ENCODE peak calls at places on chromosomes 4 and X, in ten cellular contexts. C is RPMI7951; I is fibroblast of mammary gland; K is T-helper 9 cell; X is NB4; R is RKO; Z is fibroblast of the conjunctiva; M is activated CD4-positive, alpha-beta T cell treated with anti-CD3 and anti-CD28 coated beads for 24 hours; Q is BJ; Y is ovary. A is an unnamed sample.

GRCh38 chr4:179941911-179942310 is 2301.3 kb upstream of the TENM3 start:
- DNase-seq in C (no peak), I (no peak), K (no peak), X (peak), R (no peak), Z (no peak), M (no peak), Q (no peak), Y (no peak), A (no peak)

GRCh38 chrX:151004085-151004484 is 20.9 kb downstream of the HMGB3 start:
- DNase-seq in C (peak), I (peak), K (no peak), X (peak), R (no peak), Z (no peak), M (no peak), Q (no peak), Y (no peak), A (no peak)

GRCh38 chr4:124839786-124840390 is 127.4 kb upstream of the ANKRD50 start:
- DNase-seq in C (no peak), I (no peak), K (no peak), X (no peak), R (no peak), Z (no peak), M (no peak), Q (no peak), Y (no peak), A (no peak)

GRCh38 chr4:101192244-101192643 is 155.1 kb downstream of the PPP3CA start:
- DNase-seq in C (no peak), I (peak), K (no peak), X (no peak), R (no peak), Z (no peak), M (no peak), Q (no peak), Y (no peak), A (no peak)

GRCh38 chr4:183855651-183856190 is 49.4 kb upstream of the STOX2 start:
- DNase-seq in C (no peak), I (no peak), K (no peak), X (no peak), R (no peak), Z (no peak), M (no peak), Q (no peak), Y (no peak), A (peak)

GRCh38 chr4:184485279-184485678 is 10.9 kb upstream of the IRF2 start:
- DNase-seq in C (no peak), I (no peak), K (no peak), X (no peak), R (no peak), Z (no peak), M (no peak), Q (no peak), Y (no peak), A (no peak)

GRCh38 chr4:55032788-55033187 is 92.6 kb downstream of the KDR start:
- DNase-seq in C (no peak), I (no peak), K (no peak), X (no peak), R (no peak), Z (no peak), M (no peak), Q (no peak), Y (no peak), A (no peak)

GRCh38 chr4:3421470-3421869 is 20.3 kb upstream of the HGFAC start:
- DNase-seq in C (no peak), I (no peak), K (no peak), X (no peak), R (no peak), Z (no peak), M (no peak), Q (no peak), Y (no peak), A (no peak)

GRCh38 chrX:136896121-136896914 is 15.8 kb upstream of the RBMX start:
- DNase-seq in C (no peak), I (no peak), K (no peak), X (no peak), R (no peak), Z (no peak), M (no peak), Q (no peak), Y (no peak), A (no peak)

GRCh38 chrX:19094654-19095053 is 27.6 kb downstream of the ADGRG2 start:
- DNase-seq in C (no peak), I (no peak), K (no peak), X (no peak), R (no peak), Z (no peak), M (no peak), Q (no peak), Y (peak), A (no peak)

GRCh38 chrX:136182394-136182793 is 35.1 kb downstream of the FHL1 start:
- DNase-seq in C (no peak), I (no peak), K (no peak), X (no peak), R (no peak), Z (no peak), M (no peak), Q (no peak), Y (no peak), A (no peak)

GRCh38 chrX:105636667-105637066 is 185.7 kb upstream of the NRK start:
- DNase-seq in C (no peak), I (peak), K (no peak), X (no peak), R (no peak), Z (no peak), M (no peak), Q (no peak), Y (no peak), A (peak)

GRCh38 chrX:9912341-9912740 is 54.8 kb upstream of the CLDN34 start:
- DNase-seq in C (no peak), I (no peak), K (no peak), X (no peak), R (no peak), Z (no peak), M (no peak), Q (no peak), Y (no peak), A (peak)

GRCh38 chr4:139171878-139172691 is 4.9 kb downstream of the ELF2 start:
- DNase-seq in C (peak), I (peak), K (no peak), X (peak), R (peak), Z (peak), M (no peak), Q (no peak), Y (no peak), A (no peak)

GRCh38 chr4:121769341-121769740 is 4.4 kb upstream of the SMIM43 start:
- DNase-seq in C (no peak), I (no peak), K (no peak), X (no peak), R (no peak), Z (no peak), M (no peak), Q (no peak), Y (no peak), A (no peak)

GRCh38 chr4:43066415-43066814 is 173.9 kb downstream of the GRXCR1 start:
- DNase-seq in C (no peak), I (no peak), K (no peak), X (no peak), R (no peak), Z (no peak), M (no peak), Q (no peak), Y (no peak), A (no peak)

GRCh38 chrX:78759081-78759480 is 11.6 kb downstream of the LPAR4 start:
- DNase-seq in C (peak), I (no peak), K (no peak), X (no peak), R (no peak), Z (no peak), M (no peak), Q (no peak), Y (no peak), A (peak)

GRCh38 chr4:136012250-136012649 is 1520.0 kb downstream of the PCDH18 start:
- DNase-seq in C (no peak), I (peak), K (no peak), X (no peak), R (no peak), Z (no peak), M (no peak), Q (no peak), Y (no peak), A (no peak)

GRCh38 chr4:71732706-71733105 is 51.2 kb downstream of the GC start:
- DNase-seq in C (peak), I (peak), K (no peak), X (peak), R (peak), Z (peak), M (no peak), Q (no peak), Y (no peak), A (no peak)

GRCh38 chrX:150569155-150569477 is 695 bp downstream of the MTM1 start:
- DNase-seq in C (no peak), I (peak), K (peak), X (peak), R (peak), Z (no peak), M (no peak), Q (no peak), Y (no peak), A (no peak)

GRCh38 chr4:52660643-52661042 is 1.5 kb upstream of the USP46 start:
- DNase-seq in C (no peak), I (no peak), K (no peak), X (peak), R (no peak), Z (no peak), M (no peak), Q (no peak), Y (no peak), A (peak)

GRCh38 chrX:17679820-17680219 is 57.5 kb upstream of the SCML1 start:
- DNase-seq in C (no peak), I (no peak), K (no peak), X (no peak), R (no peak), Z (no peak), M (no peak), Q (no peak), Y (no peak), A (no peak)